ENCODE peak calls at places on chromosomes 3 and 15, in nine cellular contexts. One of them, this sample, is unnamed.

GRCh38 chr3:12117473-12117872 is 41.2 kb downstream of the TIMP4 start:
- DNase-seq in endodermal cell: no peak
- DNase-seq in Peyer's patch: no peak
- DNase-seq in spleen: no peak
- DNase-seq in heart left ventricle: no peak
- DNase-seq in fibroblast of villous mesenchyme: no peak
- DNase-seq in GM23338: no peak
- DNase-seq in cardiac muscle cell: no peak
- DNase-seq in thoracic aorta: no peak
- DNase-seq in this sample: no peak

GRCh38 chr15:37978231-37978630 is 43.8 kb downstream of the TMCO5A start:
- DNase-seq in endodermal cell: no peak
- DNase-seq in Peyer's patch: no peak
- DNase-seq in spleen: no peak
- DNase-seq in heart left ventricle: no peak
- DNase-seq in fibroblast of villous mesenchyme: no peak
- DNase-seq in GM23338: no peak
- DNase-seq in cardiac muscle cell: no peak
- DNase-seq in thoracic aorta: no peak
- DNase-seq in this sample: no peak

GRCh38 chr3:47162695-47163022 is 1.3 kb downstream of the SETD2 start:
- DNase-seq in endodermal cell: no peak
- DNase-seq in Peyer's patch: no peak
- DNase-seq in spleen: no peak
- DNase-seq in heart left ventricle: no peak
- DNase-seq in fibroblast of villous mesenchyme: peak
- DNase-seq in GM23338: no peak
- DNase-seq in cardiac muscle cell: peak
- DNase-seq in thoracic aorta: no peak
- DNase-seq in this sample: no peak

GRCh38 chr3:156024904-156025303 is 95.5 kb upstream of the KCNAB1 start:
- DNase-seq in endodermal cell: peak
- DNase-seq in Peyer's patch: no peak
- DNase-seq in spleen: no peak
- DNase-seq in heart left ventricle: no peak
- DNase-seq in fibroblast of villous mesenchyme: peak
- DNase-seq in GM23338: peak
- DNase-seq in cardiac muscle cell: peak
- DNase-seq in thoracic aorta: no peak
- DNase-seq in this sample: no peak

GRCh38 chr3:163490119-163490518 is 1588.2 kb downstream of the SI start:
- DNase-seq in endodermal cell: peak
- DNase-seq in Peyer's patch: peak
- DNase-seq in spleen: peak
- DNase-seq in heart left ventricle: no peak
- DNase-seq in fibroblast of villous mesenchyme: peak
- DNase-seq in GM23338: peak
- DNase-seq in cardiac muscle cell: peak
- DNase-seq in thoracic aorta: no peak
- DNase-seq in this sample: no peak

GRCh38 chr3:48695113-48695753 is 9.5 kb upstream of the NCKIPSD start:
- DNase-seq in endodermal cell: peak
- DNase-seq in Peyer's patch: no peak
- DNase-seq in spleen: peak
- DNase-seq in heart left ventricle: peak
- DNase-seq in fibroblast of villous mesenchyme: peak
- DNase-seq in GM23338: peak
- DNase-seq in cardiac muscle cell: peak
- DNase-seq in thoracic aorta: no peak
- DNase-seq in this sample: no peak

GRCh38 chr3:69665026-69665739 is 74.1 kb upstream of the MITF start:
- DNase-seq in endodermal cell: peak
- DNase-seq in Peyer's patch: no peak
- DNase-seq in spleen: no peak
- DNase-seq in heart left ventricle: peak
- DNase-seq in fibroblast of villous mesenchyme: peak
- DNase-seq in GM23338: no peak
- DNase-seq in cardiac muscle cell: peak
- DNase-seq in thoracic aorta: no peak
- DNase-seq in this sample: no peak

GRCh38 chr3:66582721-66583141 is 81.9 kb upstream of the LRIG1 start:
- DNase-seq in endodermal cell: no peak
- DNase-seq in Peyer's patch: peak
- DNase-seq in spleen: peak
- DNase-seq in heart left ventricle: no peak
- DNase-seq in fibroblast of villous mesenchyme: no peak
- DNase-seq in GM23338: no peak
- DNase-seq in cardiac muscle cell: no peak
- DNase-seq in thoracic aorta: no peak
- DNase-seq in this sample: no peak

GRCh38 chr15:55789066-55789660 is 46.2 kb upstream of the PRTG start:
- DNase-seq in endodermal cell: peak
- DNase-seq in Peyer's patch: no peak
- DNase-seq in spleen: no peak
- DNase-seq in heart left ventricle: no peak
- DNase-seq in fibroblast of villous mesenchyme: no peak
- DNase-seq in GM23338: peak
- DNase-seq in cardiac muscle cell: no peak
- DNase-seq in thoracic aorta: no peak
- DNase-seq in this sample: no peak

GRCh38 chr3:72339750-72340025 is 508.6 kb downstream of the SHQ1 start:
- DNase-seq in endodermal cell: no peak
- DNase-seq in Peyer's patch: no peak
- DNase-seq in spleen: no peak
- DNase-seq in heart left ventricle: no peak
- DNase-seq in fibroblast of villous mesenchyme: no peak
- DNase-seq in GM23338: no peak
- DNase-seq in cardiac muscle cell: no peak
- DNase-seq in thoracic aorta: no peak
- DNase-seq in this sample: no peak

GRCh38 chr3:117052356-117052755 is 342.8 kb downstream of the TUSC7 start:
- DNase-seq in endodermal cell: no peak
- DNase-seq in Peyer's patch: no peak
- DNase-seq in spleen: no peak
- DNase-seq in heart left ventricle: no peak
- DNase-seq in fibroblast of villous mesenchyme: peak
- DNase-seq in GM23338: no peak
- DNase-seq in cardiac muscle cell: no peak
- DNase-seq in thoracic aorta: no peak
- DNase-seq in this sample: no peak

GRCh38 chr3:37053337-37053736 is 60.0 kb downstream of the MLH1 start:
- DNase-seq in endodermal cell: no peak
- DNase-seq in Peyer's patch: no peak
- DNase-seq in spleen: no peak
- DNase-seq in heart left ventricle: no peak
- DNase-seq in fibroblast of villous mesenchyme: no peak
- DNase-seq in GM23338: no peak
- DNase-seq in cardiac muscle cell: no peak
- DNase-seq in thoracic aorta: no peak
- DNase-seq in this sample: no peak

GRCh38 chr3:73592154-73592877 is 32.4 kb downstream of the PDZRN3 start:
- DNase-seq in endodermal cell: no peak
- DNase-seq in Peyer's patch: no peak
- DNase-seq in spleen: no peak
- DNase-seq in heart left ventricle: no peak
- DNase-seq in fibroblast of villous mesenchyme: no peak
- DNase-seq in GM23338: no peak
- DNase-seq in cardiac muscle cell: no peak
- DNase-seq in thoracic aorta: no peak
- DNase-seq in this sample: no peak

GRCh38 chr3:52532838-52533622 is 627 bp downstream of the NT5DC2 start:
- DNase-seq in endodermal cell: peak
- DNase-seq in Peyer's patch: peak
- DNase-seq in spleen: peak
- DNase-seq in heart left ventricle: peak
- DNase-seq in fibroblast of villous mesenchyme: peak
- DNase-seq in GM23338: peak
- DNase-seq in cardiac muscle cell: peak
- DNase-seq in thoracic aorta: no peak
- DNase-seq in this sample: no peak

GRCh38 chr3:145776782-145777408 is 384.1 kb downstream of the PLOD2 start:
- DNase-seq in endodermal cell: peak
- DNase-seq in Peyer's patch: no peak
- DNase-seq in spleen: no peak
- DNase-seq in heart left ventricle: no peak
- DNase-seq in fibroblast of villous mesenchyme: peak
- DNase-seq in GM23338: peak
- DNase-seq in cardiac muscle cell: peak
- DNase-seq in thoracic aorta: no peak
- DNase-seq in this sample: no peak

GRCh38 chr3:53269888-53270880 is 14.4 kb upstream of the TKT start:
- DNase-seq in endodermal cell: peak
- DNase-seq in Peyer's patch: peak
- DNase-seq in spleen: peak
- DNase-seq in heart left ventricle: peak
- DNase-seq in fibroblast of villous mesenchyme: peak
- DNase-seq in GM23338: peak
- DNase-seq in cardiac muscle cell: peak
- DNase-seq in thoracic aorta: peak
- DNase-seq in this sample: peak

DNA sequence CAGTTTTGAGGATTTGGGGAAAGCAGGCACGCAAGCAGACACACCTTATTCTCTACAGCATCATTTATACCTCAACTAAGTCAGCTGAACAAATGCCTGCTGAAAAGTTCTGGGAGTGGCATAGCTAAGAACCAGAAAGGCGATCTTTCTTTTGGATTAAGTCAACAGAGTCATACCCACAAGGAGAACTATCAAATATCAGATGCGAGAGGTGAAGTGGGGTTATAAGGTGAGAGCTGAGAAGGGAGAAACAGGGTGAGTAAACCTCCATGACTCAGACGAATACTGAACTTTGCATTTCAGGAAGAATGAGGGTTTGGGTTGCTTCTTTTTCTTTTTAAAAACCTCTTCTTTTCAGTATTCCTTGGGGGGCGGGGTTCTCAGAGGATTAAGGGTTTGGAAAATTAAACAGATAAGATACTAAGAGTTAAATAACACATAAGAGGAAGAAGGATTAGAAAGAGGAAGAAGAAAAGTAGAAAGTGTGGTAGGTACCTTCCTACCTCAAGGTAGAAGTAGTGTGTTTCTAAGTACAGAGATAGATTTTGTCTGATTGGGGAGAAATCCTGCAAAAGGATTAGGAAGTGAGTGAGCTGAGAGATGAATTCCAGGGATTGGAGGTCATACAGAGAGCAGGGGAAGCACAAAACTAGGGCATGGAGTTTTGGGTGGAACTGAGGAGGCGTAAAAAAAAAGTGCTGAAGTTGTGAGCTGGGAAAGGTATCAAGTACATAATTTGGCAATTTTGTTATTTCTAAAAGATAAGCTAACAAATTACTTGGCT is 41.3 kb upstream of the ICE2 start:
- DNase-seq in endodermal cell: no peak
- DNase-seq in Peyer's patch: no peak
- DNase-seq in spleen: no peak
- DNase-seq in heart left ventricle: no peak
- DNase-seq in fibroblast of villous mesenchyme: no peak
- DNase-seq in GM23338: peak
- DNase-seq in cardiac muscle cell: no peak
- DNase-seq in thoracic aorta: no peak
- DNase-seq in this sample: no peak
- H3K4me3 ChIP-seq in endodermal cell: no peak
- H3K4me3 ChIP-seq in Peyer's patch: no peak
- H3K4me3 ChIP-seq in spleen: no peak
- H3K4me3 ChIP-seq in heart left ventricle: no peak
- H3K4me3 ChIP-seq in fibroblast of villous mesenchyme: no peak
- H3K4me3 ChIP-seq in GM23338: no peak
- H3K4me3 ChIP-seq in cardiac muscle cell: no peak
- H3K4me3 ChIP-seq in thoracic aorta: no peak
- H3K4me3 ChIP-seq in this sample: no peak

GRCh38 chr15:32657198-32657886 is 15.8 kb downstream of the SCG5 start:
- DNase-seq in endodermal cell: no peak
- DNase-seq in Peyer's patch: no peak
- DNase-seq in spleen: no peak
- DNase-seq in heart left ventricle: no peak
- DNase-seq in fibroblast of villous mesenchyme: no peak
- DNase-seq in GM23338: no peak
- DNase-seq in cardiac muscle cell: no peak
- DNase-seq in thoracic aorta: no peak
- DNase-seq in this sample: no peak
- TF ChIP-seq CTCF in endodermal cell: peak
- TF ChIP-seq CTCF in Peyer's patch: no peak
- TF ChIP-seq CTCF in spleen: no peak
- TF ChIP-seq CTCF in heart left ventricle: no peak
- TF ChIP-seq CTCF in fibroblast of villous mesenchyme: peak
- TF ChIP-seq CTCF in GM23338: no peak
- TF ChIP-seq CTCF in cardiac muscle cell: no peak
- TF ChIP-seq CTCF in thoracic aorta: no peak
- TF ChIP-seq CTCF in this sample: peak

GRCh38 chr3:127815641-127816605 is 6.4 kb downstream of the MGLL start:
- DNase-seq in endodermal cell: peak
- DNase-seq in Peyer's patch: peak
- DNase-seq in spleen: no peak
- DNase-seq in heart left ventricle: no peak
- DNase-seq in fibroblast of villous mesenchyme: no peak
- DNase-seq in GM23338: no peak
- DNase-seq in cardiac muscle cell: no peak
- DNase-seq in thoracic aorta: no peak
- DNase-seq in this sample: no peak
- H3K4me3 ChIP-seq in endodermal cell: no peak
- H3K4me3 ChIP-seq in Peyer's patch: no peak
- H3K4me3 ChIP-seq in spleen: no peak
- H3K4me3 ChIP-seq in heart left ventricle: no peak
- H3K4me3 ChIP-seq in fibroblast of villous mesenchyme: no peak
- H3K4me3 ChIP-seq in GM23338: no peak
- H3K4me3 ChIP-seq in cardiac muscle cell: no peak
- H3K4me3 ChIP-seq in thoracic aorta: no peak
- H3K4me3 ChIP-seq in this sample: no peak

GRCh38 chr15:70267879-70268278 is 170.2 kb upstream of the TLE3 start:
- DNase-seq in endodermal cell: no peak
- DNase-seq in Peyer's patch: no peak
- DNase-seq in spleen: no peak
- DNase-seq in heart left ventricle: no peak
- DNase-seq in fibroblast of villous mesenchyme: peak
- DNase-seq in GM23338: no peak
- DNase-seq in cardiac muscle cell: peak
- DNase-seq in thoracic aorta: no peak
- DNase-seq in this sample: no peak

GRCh38 chr15:70265466-70265978 is 167.8 kb upstream of the TLE3 start:
- DNase-seq in endodermal cell: no peak
- DNase-seq in Peyer's patch: no peak
- DNase-seq in spleen: peak
- DNase-seq in heart left ventricle: no peak
- DNase-seq in fibroblast of villous mesenchyme: no peak
- DNase-seq in GM23338: no peak
- DNase-seq in cardiac muscle cell: no peak
- DNase-seq in thoracic aorta: no peak
- DNase-seq in this sample: no peak

GRCh38 chr15:70267306-70267705 is 169.6 kb upstream of the TLE3 start:
- DNase-seq in endodermal cell: no peak
- DNase-seq in Peyer's patch: no peak
- DNase-seq in spleen: peak
- DNase-seq in heart left ventricle: no peak
- DNase-seq in fibroblast of villous mesenchyme: no peak
- DNase-seq in GM23338: no peak
- DNase-seq in cardiac muscle cell: no peak
- DNase-seq in thoracic aorta: no peak
- DNase-seq in this sample: no peak

GRCh38 chr15:70265986-70266385 is 168.3 kb upstream of the TLE3 start:
- DNase-seq in endodermal cell: no peak
- DNase-seq in Peyer's patch: no peak
- DNase-seq in spleen: no peak
- DNase-seq in heart left ventricle: no peak
- DNase-seq in fibroblast of villous mesenchyme: no peak
- DNase-seq in GM23338: no peak
- DNase-seq in cardiac muscle cell: no peak
- DNase-seq in thoracic aorta: no peak
- DNase-seq in this sample: no peak

GRCh38 chr15:70266412-70267089 is 168.8 kb upstream of the TLE3 start:
- DNase-seq in endodermal cell: no peak
- DNase-seq in Peyer's patch: no peak
- DNase-seq in spleen: peak
- DNase-seq in heart left ventricle: peak
- DNase-seq in fibroblast of villous mesenchyme: peak
- DNase-seq in GM23338: no peak
- DNase-seq in cardiac muscle cell: peak
- DNase-seq in thoracic aorta: no peak
- DNase-seq in this sample: no peak
- TF ChIP-seq CTCF in endodermal cell: no peak
- TF ChIP-seq CTCF in Peyer's patch: no peak
- TF ChIP-seq CTCF in spleen: no peak
- TF ChIP-seq CTCF in heart left ventricle: no peak
- TF ChIP-seq CTCF in fibroblast of villous mesenchyme: no peak
- TF ChIP-seq CTCF in GM23338: no peak
- TF ChIP-seq CTCF in cardiac muscle cell: no peak
- TF ChIP-seq CTCF in thoracic aorta: no peak
- TF ChIP-seq CTCF in this sample: no peak

This sample was measured in esophagus squamous epithelium.